ENCODE peak calls at places on chromosomes 16 and 17, in seven cellular contexts. P is stomach, H is tibial artery, M is nephron progenitor cell, E is HFFc6, Z is HT1080, J is AG08395. U is an unnamed sample.

GRCh38 chr17:31581491-31581890 is 190.0 kb downstream of the RAB11FIP4 start:
- DNase-seq in E (peak), M (no peak), H (peak), J (no peak), P (peak), Z (no peak), U (no peak)

GRCh38 chr17:1829579-1830257 is at the start of the genes RPA1 and SMYD4:
- DNase-seq in J (peak), M (peak), H (peak), P (peak), Z (peak), E (peak), U (peak)

GRCh38 chr17:37483311-37484039 is 6.2 kb upstream of the DUSP14 start:
- DNase-seq in Z (peak), P (no peak), H (no peak), M (no peak), J (peak), E (peak), U (no peak)

GRCh38 chr17:79970576-79971068 is 65.0 kb downstream of the TBC1D16 start:
- DNase-seq in H (no peak), P (peak), E (no peak), M (no peak), J (no peak), Z (peak), U (no peak)

GRCh38 chr17:77489898-77490265 is 349.1 kb downstream of the SEC14L1 start:
- DNase-seq in P (peak), J (peak), H (peak), Z (no peak), E (no peak), M (no peak), U (no peak)

GRCh38 chr16:86048221-86048620 is 149.3 kb downstream of the IRF8 start:
- DNase-seq in P (no peak), J (no peak), H (no peak), Z (no peak), E (no peak), M (peak), U (no peak)

GRCh38 chr17:40014375-40014980 is 762 bp upstream of the CSF3 start:
- DNase-seq in H (no peak), P (no peak), Z (no peak), J (no peak), M (no peak), E (no peak), U (no peak)

GRCh38 chr16:59192551-59193199 is 458.6 kb upstream of the GOT2 start:
- DNase-seq in Z (peak), J (peak), P (no peak), M (peak), E (peak), H (no peak), U (peak)

U was measured in left colon.